ENCODE peak calls at places on chromosome 22, in six cellular contexts. One of them, this sample, is unnamed.
A peak's percentile ranks its signal among the peaks of the same experiment; 100 is the strongest.

GRCh38 chr22:43142881-43143562 is at the start of gene MCAT:
- DNase-seq in GM12892: peak; percentile 93
- DNase-seq in left lung: peak; percentile 97
- DNase-seq in substantia nigra: peak; percentile 76
- DNase-seq in EH: peak; percentile 73
- DNase-seq in trophoblast cell: peak; percentile 79
- DNase-seq in this sample: peak; percentile 74

GRCh38 chr22:19571207-19571795 is 47.1 kb upstream of the CLDN5 start:
- DNase-seq in GM12892: no peak
- DNase-seq in left lung: no peak
- DNase-seq in substantia nigra: no peak
- DNase-seq in EH: peak; percentile 26
- DNase-seq in trophoblast cell: no peak
- DNase-seq in this sample: peak; percentile 14

GRCh38 chr22:23750744-23751440 is at the start of gene ZNF70:
- DNase-seq in GM12892: peak; percentile 90
- DNase-seq in left lung: peak; percentile 97
- DNase-seq in substantia nigra: peak; percentile 67
- DNase-seq in EH: peak; percentile 83
- DNase-seq in trophoblast cell: peak; percentile 90
- DNase-seq in this sample: peak; percentile 80

GRCh38 chr22:23500508-23501208 is 79.4 kb downstream of the IGLL1 start:
- DNase-seq in GM12892: no peak
- DNase-seq in left lung: peak; percentile 16
- DNase-seq in substantia nigra: no peak
- DNase-seq in EH: no peak
- DNase-seq in trophoblast cell: no peak
- DNase-seq in this sample: no peak

GRCh38 chr22:46319319-46319718 is 16.2 kb upstream of the TRMU start:
- DNase-seq in GM12892: no peak
- DNase-seq in left lung: no peak
- DNase-seq in substantia nigra: no peak
- DNase-seq in EH: no peak
- DNase-seq in trophoblast cell: no peak
- DNase-seq in this sample: no peak

GRCh38 chr22:36249160-36249559 is 3.8 kb upstream of the APOL1 start:
- DNase-seq in GM12892: no peak
- DNase-seq in left lung: no peak
- DNase-seq in substantia nigra: no peak
- DNase-seq in EH: no peak
- DNase-seq in trophoblast cell: no peak
- DNase-seq in this sample: no peak

GRCh38 chr22:43404673-43405385 is 7.0 kb upstream of the MPPED1 start:
- DNase-seq in GM12892: no peak
- DNase-seq in left lung: no peak
- DNase-seq in substantia nigra: no peak
- DNase-seq in EH: no peak
- DNase-seq in trophoblast cell: peak; percentile 51
- DNase-seq in this sample: no peak

GRCh38 chr22:20867179-20868099 is 8.6 kb downstream of the SNAP29 start:
- DNase-seq in GM12892: no peak
- DNase-seq in left lung: no peak
- DNase-seq in substantia nigra: peak; percentile 12
- DNase-seq in EH: peak; percentile 44
- DNase-seq in trophoblast cell: no peak
- DNase-seq in this sample: no peak

GRCh38 chr22:46352691-46353386 is 17.3 kb downstream of the TRMU start:
- DNase-seq in GM12892: no peak
- DNase-seq in left lung: peak; percentile 85
- DNase-seq in substantia nigra: no peak
- DNase-seq in EH: peak; percentile 21
- DNase-seq in trophoblast cell: peak; percentile 32
- DNase-seq in this sample: peak; percentile 18

GRCh38 chr22:27212081-27212480 is 554.7 kb downstream of the MIAT start:
- DNase-seq in GM12892: no peak
- DNase-seq in left lung: no peak
- DNase-seq in substantia nigra: no peak
- DNase-seq in EH: no peak
- DNase-seq in trophoblast cell: no peak
- DNase-seq in this sample: no peak

GRCh38 chr22:37647928-37648327 is 8.5 kb downstream of the SH3BP1 start:
- DNase-seq in GM12892: no peak
- DNase-seq in left lung: no peak
- DNase-seq in substantia nigra: no peak
- DNase-seq in EH: no peak
- DNase-seq in trophoblast cell: no peak
- DNase-seq in this sample: no peak

GRCh38 chr22:49139492-49140151 is 688.1 kb downstream of the BRD1 start:
- DNase-seq in GM12892: no peak
- DNase-seq in left lung: no peak
- DNase-seq in substantia nigra: no peak
- DNase-seq in EH: no peak
- DNase-seq in trophoblast cell: no peak
- DNase-seq in this sample: no peak

GRCh38 chr22:20027966-20028854 is 7.3 kb downstream of the TANGO2 start:
- DNase-seq in GM12892: no peak
- DNase-seq in left lung: no peak
- DNase-seq in substantia nigra: no peak
- DNase-seq in EH: peak; percentile 17
- DNase-seq in trophoblast cell: no peak
- DNase-seq in this sample: no peak

GRCh38 chr22:41929158-41929896 is 2.7 kb upstream of the TNFRSF13C start:
- DNase-seq in GM12892: no peak
- DNase-seq in left lung: no peak
- DNase-seq in substantia nigra: no peak
- DNase-seq in EH: no peak
- DNase-seq in trophoblast cell: no peak
- DNase-seq in this sample: no peak

GRCh38 chr22:30383061-30383460 is 4.2 kb downstream of the RNF215 start:
- DNase-seq in GM12892: no peak
- DNase-seq in left lung: no peak
- DNase-seq in substantia nigra: no peak
- DNase-seq in EH: no peak
- DNase-seq in trophoblast cell: no peak
- DNase-seq in this sample: no peak

GRCh38 chr22:35955546-35955945 is 73.1 kb downstream of the RBFOX2 start:
- DNase-seq in GM12892: no peak
- DNase-seq in left lung: no peak
- DNase-seq in substantia nigra: no peak
- DNase-seq in EH: no peak
- DNase-seq in trophoblast cell: no peak
- DNase-seq in this sample: no peak

GRCh38 chr22:48661984-48662383 is 1165.7 kb downstream of the BRD1 start:
- DNase-seq in GM12892: no peak
- DNase-seq in left lung: peak; percentile 59
- DNase-seq in substantia nigra: no peak
- DNase-seq in EH: no peak
- DNase-seq in trophoblast cell: no peak
- DNase-seq in this sample: no peak

GRCh38 chr22:35301370-35301874 is 1.7 kb downstream of the TOM1 start:
- DNase-seq in GM12892: no peak
- DNase-seq in left lung: no peak
- DNase-seq in substantia nigra: no peak
- DNase-seq in EH: peak; percentile 54
- DNase-seq in trophoblast cell: peak; percentile 100
- DNase-seq in this sample: peak; percentile 98

GRCh38 chr22:42519544-42520237 is at the start of gene RRP7A:
- DNase-seq in GM12892: peak; percentile 76
- DNase-seq in left lung: peak; percentile 98
- DNase-seq in substantia nigra: peak; percentile 68
- DNase-seq in EH: peak; percentile 72
- DNase-seq in trophoblast cell: peak; percentile 81
- DNase-seq in this sample: peak; percentile 75

GRCh38 chr22:27474711-27475547 is 326.6 kb downstream of the MN1 start:
- DNase-seq in GM12892: no peak
- DNase-seq in left lung: no peak
- DNase-seq in substantia nigra: no peak
- DNase-seq in EH: peak; percentile 95
- DNase-seq in trophoblast cell: peak; percentile 94
- DNase-seq in this sample: peak; percentile 97

This sample was measured in EL.